ENCODE peak calls at places on chromosome 5, in six cellular contexts. T is keratinocyte, X is vagina, O is AG04449, R is esophagus muscularis mucosa, Q is breast epithelium. J is an unnamed sample.
A peak's percentile ranks its signal among the peaks of the same experiment; 100 is the strongest.

GRCh38 chr5:91963166-91963565 is 580.0 kb upstream of the ARRDC3 start:
- DNase-seq in O (no peak), R (no peak), T (no peak), Q (no peak), X (no peak), J (no peak)

GRCh38 chr5:129652353-129653138 is 95.3 kb upstream of the MINAR2 start:
- DNase-seq in O (no peak), R (no peak), X (no peak), Q (no peak), T (peak; percentile 90), J (no peak)

GRCh38 chr5:73861313-73861978 is 235.4 kb downstream of the ARHGEF28 start:
- DNase-seq in O (no peak), X (no peak), Q (no peak), T (no peak), R (no peak), J (no peak)

GRCh38 chr5:146877178-146877681 is 1.3 kb downstream of the PPP2R2B start:
- DNase-seq in T (no peak), Q (no peak), O (no peak), X (no peak), R (no peak), J (no peak)

GRCh38 chr5:128842241-128842640 is 123.0 kb upstream of the SLC27A6 start:
- DNase-seq in Q (no peak), R (no peak), O (no peak), X (no peak), T (no peak), J (no peak)

GRCh38 chr5:175596818-175597217 is 61.1 kb upstream of the HRH2 start:
- DNase-seq in O (no peak), T (no peak), Q (no peak), X (no peak), R (no peak), J (no peak)

GRCh38 chr5:177373806-177374205 is 10.4 kb upstream of the SLC34A1 start:
- DNase-seq in T (no peak), Q (no peak), X (no peak), O (no peak), R (no peak), J (no peak)

GRCh38 chr5:53110156-53110555 is 599 bp upstream of the MOCS2 start:
- DNase-seq in R (no peak), Q (no peak), X (no peak), T (no peak), O (no peak), J (no peak)

GRCh38 chr5:74647096-74647495 is 6.6 kb upstream of the ENC1 start:
- DNase-seq in T (no peak), O (no peak), X (no peak), Q (peak; percentile 79), R (no peak), J (no peak)

GRCh38 chr5:146906803-146907202 is 28.2 kb upstream of the PPP2R2B start:
- DNase-seq in T (no peak), Q (no peak), O (no peak), X (no peak), R (no peak), J (no peak)

GRCh38 chr5:54387659-54388232 is 67.8 kb upstream of the HSPB3 start:
- DNase-seq in T (no peak), O (no peak), R (no peak), X (no peak), Q (no peak), J (no peak)

GRCh38 chr5:98770158-98770910 is 3.1 kb upstream of the RGMB start:
- DNase-seq in T (no peak), O (no peak), R (no peak), X (no peak), Q (peak; percentile 45), J (no peak)

GRCh38 chr5:59813761-59814562 is 79.6 kb downstream of the PDE4D start:
- DNase-seq in T (no peak), R (no peak), X (no peak), Q (no peak), O (no peak), J (no peak)

GRCh38 chr5:26148569-26149107 is 889.7 kb downstream of the CDH9 start:
- DNase-seq in R (no peak), T (no peak), Q (no peak), O (no peak), X (no peak), J (no peak)

GRCh38 chr5:116360008-116360853 is 214.4 kb downstream of the SEMA6A start:
- DNase-seq in T (no peak), Q (no peak), X (no peak), R (peak; percentile 92), O (no peak), J (no peak)

GRCh38 chr5:2685651-2686050 is 65.8 kb downstream of the IRX2 start:
- DNase-seq in X (no peak), T (peak; percentile 90), Q (no peak), O (no peak), R (no peak), J (no peak)

GRCh38 chr5:59661939-59662615 is 231.4 kb downstream of the PDE4D start:
- DNase-seq in Q (no peak), R (no peak), X (no peak), O (no peak), T (no peak), J (no peak)

GRCh38 chr5:98454407-98454806 is 319.1 kb upstream of the RGMB start:
- DNase-seq in Q (no peak), R (no peak), T (no peak), O (no peak), X (no peak), J (no peak)

GRCh38 chr5:172453986-172454354 is 355 bp downstream of the SH3PXD2B start:
- DNase-seq in O (no peak), X (no peak), T (no peak), R (no peak), Q (no peak), J (no peak)

DNA sequence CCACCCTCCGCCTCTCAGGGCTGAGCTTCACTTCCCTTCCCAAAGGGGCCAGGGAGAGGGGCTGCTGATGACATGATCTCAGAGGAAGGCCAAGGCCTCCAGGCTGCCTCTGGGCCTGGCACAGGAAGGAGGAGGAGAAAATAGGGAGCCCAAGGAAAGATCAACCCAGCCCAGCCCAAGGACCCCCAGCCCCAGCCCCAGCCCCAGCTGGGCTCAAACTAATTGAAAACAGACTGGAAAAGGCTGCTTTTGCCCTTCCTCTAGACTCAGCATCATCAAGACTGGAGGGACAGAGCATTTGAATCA is 18.3 kb upstream of the KCNIP1 start:
- DNase-seq in X (no peak), T (no peak), R (no peak), O (no peak), Q (no peak), J (no peak)
- TF ChIP-seq CTCF in X (no peak), T (no peak), R (no peak), O (no peak), Q (no peak), J (no peak)

GRCh38 chr5:95113489-95113888 is 171.4 kb downstream of the MCTP1 start:
- DNase-seq in X (no peak), R (no peak), Q (no peak), O (peak; percentile 33), T (no peak), J (no peak)
- TF ChIP-seq CTCF in X (no peak), R (no peak), Q (no peak), O (peak; percentile 29), T (no peak), J (no peak)

GRCh38 chr5:150155258-150156032 is at the start of gene PDGFRB:
- DNase-seq in R (peak; percentile 97), Q (peak; percentile 82), T (no peak), X (no peak), O (no peak), J (peak; percentile 51)
- TF ChIP-seq CTCF in R (no peak), Q (no peak), T (no peak), X (no peak), O (no peak), J (no peak)

GRCh38 chr5:68669864-68670263 is 423.9 kb upstream of the SLC30A5 start:
- DNase-seq in O (no peak), X (no peak), T (no peak), R (no peak), Q (no peak), J (no peak)

DNA sequence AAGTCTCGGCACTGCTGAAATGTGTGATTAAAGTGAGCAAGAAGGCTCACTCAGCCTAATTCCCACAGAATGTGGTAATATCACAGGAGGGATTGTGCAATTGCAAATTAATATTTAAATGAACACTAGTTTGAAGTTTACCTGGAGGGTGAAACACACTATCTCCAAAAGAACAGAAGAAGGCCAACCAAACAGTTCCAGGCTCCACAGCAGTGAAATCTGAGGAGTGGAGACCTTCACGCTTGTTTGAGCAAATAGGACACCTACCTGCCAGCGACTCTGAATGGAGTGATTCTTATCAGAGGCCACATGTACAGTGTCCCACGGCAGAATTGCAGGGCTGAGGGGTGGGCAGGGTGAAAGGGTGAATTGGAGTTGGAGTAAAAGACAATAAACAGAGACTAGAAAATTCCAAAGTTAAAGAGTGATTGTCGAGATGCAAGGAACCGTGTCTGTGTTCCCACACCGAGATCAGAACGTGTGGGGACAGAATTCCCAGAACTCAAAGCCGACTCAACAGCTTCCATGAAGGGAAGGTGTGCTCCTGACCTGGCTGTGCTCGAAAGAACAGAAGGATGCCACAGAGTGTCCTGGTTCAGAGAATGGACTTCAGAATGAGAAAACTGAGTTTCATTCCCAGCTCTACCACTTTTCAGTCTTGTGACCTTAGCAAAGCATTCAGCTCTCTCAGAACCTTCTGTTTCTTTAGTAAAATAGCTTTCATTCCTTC is 420.2 kb upstream of the SLC30A5 start:
- DNase-seq in X (no peak), T (no peak), Q (no peak), R (no peak), O (no peak), J (no peak)
- TF ChIP-seq CTCF in X (no peak), T (no peak), Q (no peak), R (no peak), O (no peak), J (no peak)